ENCODE peak calls at places on chromosome 18, in seven cellular contexts. N is stimulated activated CD8-positive, alpha-beta memory T cell treated with anti-CD3 and anti-CD28 coated beads, Interleukin-2, amount 100 ng/mL, for 48 hours; S is iPS-NIHi11; B is T-helper 2 cell; L is T-helper 17 cell; Z is dorsolateral prefrontal cortex; A is RWPE1. T is an unnamed sample.

GRCh38 chr18:67183398-67183797 is 333.1 kb downstream of the DSEL start:
- DNase-seq in N (no peak), S (peak; percentile 16), B (no peak), L (no peak), Z (no peak), A (no peak), T (no peak)

GRCh38 chr18:6203791-6204190 is 210.9 kb downstream of the L3MBTL4 start:
- DNase-seq in N (no peak), S (no peak), B (no peak), L (no peak), Z (no peak), A (no peak), T (no peak)

GRCh38 chr18:75162978-75163377 is 46.0 kb downstream of the PTGR3 start:
- DNase-seq in N (no peak), S (no peak), B (no peak), L (no peak), Z (no peak), A (no peak), T (no peak)

GRCh38 chr18:58526425-58527115 is 102.3 kb downstream of the ALPK2 start:
- DNase-seq in N (no peak), S (no peak), B (no peak), L (no peak), Z (no peak), A (no peak), T (no peak)

GRCh38 chr18:75128911-75129716 is 79.8 kb downstream of the PTGR3 start:
- DNase-seq in N (no peak), S (no peak), B (no peak), L (no peak), Z (no peak), A (no peak), T (no peak)

GRCh38 chr18:28559511-28559910 is 382.6 kb upstream of the CDH2 start:
- DNase-seq in N (no peak), S (no peak), B (no peak), L (no peak), Z (no peak), A (no peak), T (no peak)

GRCh38 chr18:35116784-35117318 is 75.6 kb downstream of the MAPRE2 start:
- DNase-seq in N (no peak), S (no peak), B (no peak), L (no peak), Z (no peak), A (no peak), T (no peak)

GRCh38 chr18:66971951-66972350 is 368.1 kb upstream of the CDH19 start:
- DNase-seq in N (no peak), S (no peak), B (no peak), L (no peak), Z (no peak), A (no peak), T (no peak)

GRCh38 chr18:36302676-36303075 is 5.2 kb downstream of the FHOD3 start:
- DNase-seq in N (no peak), S (no peak), B (no peak), L (no peak), Z (no peak), A (no peak), T (no peak)

GRCh38 chr18:40926679-40927078 is 1028.4 kb upstream of the PIK3C3 start:
- DNase-seq in N (no peak), S (no peak), B (no peak), L (no peak), Z (no peak), A (no peak), T (no peak)

GRCh38 chr18:63705401-63705800 is 2.6 kb downstream of the SERPINB11 start:
- DNase-seq in N (no peak), S (no peak), B (no peak), L (no peak), Z (no peak), A (no peak), T (no peak)

GRCh38 chr18:12102136-12102842 is 8.6 kb downstream of the ANKRD62 start:
- DNase-seq in N (no peak), S (no peak), B (no peak), L (no peak), Z (no peak), A (no peak), T (no peak)

GRCh38 chr18:68418226-68418868 is 296.6 kb downstream of the TMX3 start:
- DNase-seq in N (no peak), S (no peak), B (no peak), L (no peak), Z (no peak), A (no peak), T (no peak)

GRCh38 chr18:76875390-76876330 is 53.3 kb downstream of the ZNF236 start:
- DNase-seq in N (no peak), S (peak; percentile 63), B (no peak), L (no peak), Z (peak; percentile 36), A (no peak), T (no peak)

GRCh38 chr18:7290077-7290476 is 59.2 kb downstream of the LRRC30 start:
- DNase-seq in N (no peak), S (no peak), B (no peak), L (no peak), Z (no peak), A (no peak), T (no peak)

GRCh38 chr18:48932822-48933510 is 17.8 kb downstream of the SMAD7 start:
- DNase-seq in N (no peak), S (no peak), B (no peak), L (no peak), Z (no peak), A (no peak), T (no peak)

GRCh38 chr18:63082661-63083531 is 236.7 kb downstream of the BCL2 start:
- DNase-seq in N (no peak), S (no peak), B (no peak), L (no peak), Z (no peak), A (peak; percentile 49), T (no peak)

GRCh38 chr18:47754311-47755101 is 176.0 kb downstream of the SMAD2 start:
- DNase-seq in N (peak; percentile 59), S (peak; percentile 85), B (peak; percentile 34), L (peak; percentile 44), Z (no peak), A (no peak), T (no peak)

GRCh38 chr18:9335255-9336045 is 877 bp downstream of the TWSG1 start:
- DNase-seq in N (no peak), S (no peak), B (no peak), L (no peak), Z (no peak), A (no peak), T (no peak)

GRCh38 chr18:60826346-60826745 is 453.8 kb upstream of the MC4R start:
- DNase-seq in N (no peak), S (peak; percentile 12), B (no peak), L (no peak), Z (no peak), A (no peak), T (no peak)

GRCh38 chr18:61743775-61744531 is 148.9 kb downstream of the RNF152 start:
- DNase-seq in N (no peak), S (no peak), B (no peak), L (no peak), Z (no peak), A (no peak), T (no peak)

GRCh38 chr18:34592961-34593382 is 117.1 kb upstream of the DTNA start:
- DNase-seq in N (no peak), S (peak; percentile 26), B (no peak), L (no peak), Z (peak; percentile 68), A (no peak), T (no peak)

GRCh38 chr18:56870982-56871381 is 219.8 kb downstream of the WDR7 start:
- DNase-seq in N (no peak), S (no peak), B (no peak), L (no peak), Z (no peak), A (no peak), T (no peak)

GRCh38 chr18:61335737-61336555 is 2.7 kb downstream of the CDH20 start:
- DNase-seq in N (no peak), S (no peak), B (no peak), L (no peak), Z (no peak), A (no peak), T (no peak)

GRCh38 chr18:55695091-55695490 is 107.1 kb upstream of the TCF4 start:
- DNase-seq in N (no peak), S (no peak), B (no peak), L (no peak), Z (no peak), A (no peak), T (no peak)

GRCh38 chr18:2848145-2848878 is 1.5 kb downstream of the EMILIN2 start:
- DNase-seq in N (no peak), S (no peak), B (no peak), L (no peak), Z (no peak), A (no peak), T (no peak)